ENCODE peak calls at places on chromosomes 3 and 15, in nine cellular contexts. Q, Z, B, M, R, F, O, T and G are unnamed samples.

GRCh38 chr15:96264801-96265515 is 65.5 kb upstream of the NR2F2 start:
- DNase-seq in Q (no peak), Z (no peak), B (peak), M (no peak), R (peak), F (no peak), O (no peak), T (peak), G (no peak)

GRCh38 chr3:58009749-58010535 is 1.7 kb downstream of the FLNB start:
- DNase-seq in Q (peak), Z (no peak), B (no peak), M (no peak), R (no peak), F (peak), O (no peak), T (no peak), G (no peak)

GRCh38 chr3:9590282-9590791 is 36.7 kb upstream of the LHFPL4 start:
- DNase-seq in Q (no peak), Z (no peak), B (no peak), M (no peak), R (no peak), F (no peak), O (no peak), T (no peak), G (no peak)

GRCh38 chr3:170953736-170954135 is 45.3 kb upstream of the EIF5A2 start:
- DNase-seq in Q (no peak), Z (no peak), B (no peak), M (no peak), R (no peak), F (no peak), O (peak), T (no peak), G (no peak)

GRCh38 chr3:107662109-107662477 is 139.3 kb downstream of the BBX start:
- DNase-seq in Q (no peak), Z (no peak), B (peak), M (no peak), R (peak), F (no peak), O (no peak), T (peak), G (peak)

GRCh38 chr3:5095879-5096278 is 26.2 kb upstream of the ARL8B start:
- DNase-seq in Q (peak), Z (no peak), B (peak), M (no peak), R (no peak), F (peak), O (peak), T (peak), G (peak)

GRCh38 chr15:99486371-99487336 is 79.1 kb upstream of the MEF2A start:
- DNase-seq in Q (peak), Z (no peak), B (peak), M (peak), R (peak), F (peak), O (peak), T (peak), G (no peak)

GRCh38 chr15:68447209-68447608 is 15.2 kb upstream of the ITGA11 start:
- DNase-seq in Q (no peak), Z (no peak), B (no peak), M (no peak), R (no peak), F (no peak), O (no peak), T (no peak), G (no peak)

GRCh38 chr15:100781961-100782525 is 97.6 kb upstream of the ALDH1A3 start:
- DNase-seq in Q (no peak), Z (no peak), B (no peak), M (no peak), R (no peak), F (peak), O (no peak), T (no peak), G (no peak)

DNA sequence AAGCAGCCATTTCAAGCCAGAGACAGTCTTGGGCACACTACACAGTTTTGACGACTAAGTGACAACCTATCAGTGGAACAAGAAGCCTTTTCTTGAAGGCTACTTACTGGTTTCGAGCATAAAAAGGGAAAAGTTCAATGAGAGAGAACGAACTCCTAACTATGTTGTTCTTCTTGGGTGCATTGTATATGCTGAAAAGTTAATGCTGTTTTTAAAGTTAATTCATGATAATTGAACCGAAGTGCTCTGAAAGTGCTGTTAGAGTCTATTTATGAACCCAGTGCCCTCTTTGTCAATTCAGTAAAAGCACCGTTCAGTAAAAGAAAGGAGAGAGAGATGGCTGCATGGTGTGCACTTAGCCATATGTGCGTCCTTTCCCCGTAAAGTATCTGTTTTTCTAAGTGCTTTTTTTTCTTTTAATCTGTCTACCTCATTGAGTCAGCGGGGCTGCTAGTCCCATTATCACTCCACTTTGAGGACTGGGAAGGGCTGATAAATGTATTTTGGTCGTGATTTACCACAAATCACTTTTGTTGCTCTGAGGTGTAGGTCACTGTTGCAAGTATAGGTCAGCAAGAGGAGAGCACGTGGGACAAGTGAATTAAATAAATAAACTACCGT is 380.7 kb upstream of the GOLIM4 start:
- DNase-seq in Q (no peak), Z (no peak), B (no peak), M (no peak), R (no peak), F (no peak), O (no peak), T (no peak), G (no peak)
- H3K4me3 ChIP-seq in Q (no peak), Z (no peak), B (no peak), M (no peak), R (no peak), F (no peak), O (no peak), T (no peak), G (no peak)

DNA sequence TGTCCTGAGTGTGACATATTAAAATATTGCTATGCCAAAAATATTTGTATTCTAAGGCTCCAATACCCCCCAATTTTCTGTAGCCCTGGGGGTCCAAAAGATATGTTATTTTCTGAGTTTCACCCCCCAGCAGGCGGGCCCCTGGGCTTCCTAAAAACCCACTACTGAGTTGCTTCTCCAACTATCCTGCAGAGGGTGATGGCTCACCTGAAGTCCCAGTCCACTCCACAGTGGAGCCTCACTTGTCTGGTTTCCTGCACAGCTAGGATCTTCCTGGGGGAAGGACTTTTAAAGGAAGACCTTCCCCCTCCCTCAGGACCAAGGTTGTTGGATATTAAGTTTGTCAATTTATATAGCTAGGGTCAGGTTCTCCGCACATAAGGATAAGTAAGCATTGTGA is 1181.4 kb downstream of the ROBO2 start:
- DNase-seq in Q (no peak), Z (no peak), B (no peak), M (no peak), R (no peak), F (peak), O (no peak), T (no peak), G (no peak)
- TF ChIP-seq CTCF in Q (no peak), Z (no peak), B (no peak), M (peak), R (no peak), F (peak), O (peak), T (no peak), G (no peak)

GRCh38 chr3:195195321-195196209 is 75.4 kb downstream of the XXYLT1 start:
- DNase-seq in Q (no peak), Z (no peak), B (no peak), M (no peak), R (no peak), F (peak), O (peak), T (no peak), G (no peak)

GRCh38 chr3:195197764-195198423 is 73.1 kb downstream of the XXYLT1 start:
- DNase-seq in Q (no peak), Z (no peak), B (peak), M (peak), R (peak), F (peak), O (no peak), T (peak), G (no peak)

GRCh38 chr3:195191580-195191979 is 79.4 kb downstream of the XXYLT1 start:
- DNase-seq in Q (no peak), Z (no peak), B (no peak), M (no peak), R (no peak), F (no peak), O (no peak), T (no peak), G (no peak)

GRCh38 chr3:195196266-195196665 is 74.7 kb downstream of the XXYLT1 start:
- DNase-seq in Q (no peak), Z (no peak), B (peak), M (no peak), R (peak), F (peak), O (no peak), T (peak), G (no peak)

DNA sequence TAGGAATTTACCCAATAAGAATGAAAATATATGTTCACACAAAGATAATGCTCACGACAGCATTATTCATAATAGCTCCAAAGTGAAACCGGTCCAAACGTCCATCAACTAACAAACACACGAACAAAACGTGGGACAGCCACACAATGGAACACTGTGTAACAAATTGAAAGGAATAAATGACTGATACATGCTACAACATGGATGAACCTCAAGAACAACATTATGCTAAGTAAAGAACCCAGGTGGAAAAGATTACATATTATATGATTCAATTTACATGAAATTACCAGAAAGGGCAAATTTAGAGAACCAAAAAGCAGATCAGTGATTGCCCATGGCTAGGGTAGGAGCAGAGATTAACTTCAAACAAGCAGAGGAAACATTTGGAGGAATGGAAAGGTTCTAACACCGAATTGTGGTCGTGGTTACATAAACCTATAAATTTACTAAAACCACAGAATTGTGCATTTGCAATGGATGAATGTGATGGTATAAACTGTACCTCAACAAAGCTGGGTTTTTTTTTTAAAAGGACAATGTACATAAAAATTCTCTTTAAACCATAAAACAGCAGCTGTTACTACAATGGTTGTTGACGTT is 76.3 kb downstream of the XXYLT1 start:
- DNase-seq in Q (no peak), Z (no peak), B (no peak), M (no peak), R (no peak), F (peak), O (no peak), T (no peak), G (no peak)
- H3K4me3 ChIP-seq in Q (no peak), Z (no peak), B (no peak), M (no peak), R (no peak), F (no peak), O (no peak), T (no peak), G (no peak)

DNA sequence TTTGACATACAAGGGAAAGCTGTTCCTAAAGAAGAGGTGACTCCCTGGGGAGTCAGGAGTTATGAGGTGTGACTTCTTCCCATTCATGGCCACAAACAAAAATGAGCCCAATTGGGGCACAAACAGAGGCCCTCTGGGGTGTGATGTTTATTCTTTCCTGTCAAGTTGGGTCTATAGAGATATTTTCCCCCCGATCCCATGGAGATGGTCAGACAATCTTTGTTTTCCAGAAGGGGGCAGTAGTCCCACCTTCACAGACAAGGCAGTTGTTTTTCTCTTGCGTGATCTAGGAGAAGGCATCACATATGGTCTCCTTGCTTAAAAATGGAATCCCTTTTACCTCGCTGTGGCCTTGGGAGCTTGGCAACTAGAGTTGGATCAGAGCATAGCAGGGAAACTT is 110.3 kb downstream of the MFSD1 start:
- DNase-seq in Q (no peak), Z (no peak), B (no peak), M (no peak), R (no peak), F (peak), O (no peak), T (no peak), G (no peak)
- TF ChIP-seq CTCF in Q (no peak), Z (no peak), B (no peak), M (no peak), R (no peak), F (peak), O (peak), T (no peak), G (no peak)

DNA sequence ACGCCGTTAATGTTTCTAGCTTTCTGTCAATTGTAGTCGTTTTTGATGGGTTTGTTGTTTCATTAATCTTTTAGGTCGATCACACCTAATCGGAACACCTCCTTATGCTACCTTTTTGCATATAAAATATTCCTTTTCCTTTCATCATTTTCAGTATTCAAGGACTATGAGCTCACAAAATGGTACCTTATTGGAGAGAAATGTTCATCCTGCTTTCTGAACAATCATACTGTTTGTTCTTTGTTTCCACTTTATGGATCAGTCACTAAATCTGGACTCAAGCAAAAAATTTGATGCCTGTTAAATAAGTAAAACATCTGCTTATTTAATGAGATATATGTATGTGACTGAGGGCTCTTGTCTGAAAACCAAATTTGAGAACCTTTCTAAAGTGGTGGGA is 1.1 kb downstream of the KIF15 start:
- DNase-seq in Q (no peak), Z (no peak), B (no peak), M (no peak), R (no peak), F (no peak), O (no peak), T (no peak), G (no peak)
- H3K4me3 ChIP-seq in Q (peak), Z (peak), B (peak), M (peak), R (peak), F (peak), O (peak), T (peak), G (peak)

DNA sequence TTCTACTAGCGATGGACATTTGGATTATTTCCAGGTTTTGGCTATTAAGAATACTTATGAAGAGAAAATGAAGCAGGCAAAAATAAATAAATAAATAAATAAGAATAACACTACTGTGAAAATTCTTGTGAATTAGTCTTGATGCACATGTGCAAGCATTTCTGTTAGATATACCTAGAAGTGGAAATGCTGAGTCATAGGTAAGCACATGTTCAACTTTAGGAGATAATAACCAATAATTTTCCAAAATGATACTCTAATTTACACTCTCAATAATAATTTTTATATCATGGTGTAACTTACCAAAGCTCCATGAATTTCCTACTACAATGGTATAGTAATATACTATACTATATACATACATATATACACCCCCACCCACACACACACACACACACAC is 23.4 kb downstream of the EMC4 start:
- DNase-seq in Q (no peak), Z (no peak), B (no peak), M (no peak), R (no peak), F (no peak), O (no peak), T (no peak), G (no peak)
- TF ChIP-seq CTCF in Q (no peak), Z (no peak), B (no peak), M (no peak), R (no peak), F (no peak), O (no peak), T (no peak), G (no peak)

DNA sequence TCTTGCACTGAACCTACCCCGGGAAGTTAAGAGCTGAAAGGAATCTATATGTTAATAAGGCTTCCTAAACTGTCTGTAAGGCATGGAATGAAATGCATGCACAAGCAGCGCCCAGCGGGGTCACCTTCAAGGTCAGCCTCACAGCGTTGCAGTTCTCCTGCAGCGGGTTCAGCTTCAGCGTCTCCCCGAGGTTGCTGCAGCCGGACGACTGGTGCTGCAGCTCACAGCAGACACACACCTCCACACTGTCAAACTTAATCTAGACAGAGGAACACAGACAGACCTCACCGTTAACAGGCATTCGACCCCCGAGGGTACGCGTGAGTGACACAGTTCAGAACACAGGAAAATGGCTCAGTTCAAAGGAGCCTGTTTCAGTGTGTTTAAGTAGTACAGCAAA is 73.3 kb downstream of the NSMCE3 start:
- DNase-seq in Q (no peak), Z (no peak), B (no peak), M (no peak), R (no peak), F (peak), O (no peak), T (no peak), G (no peak)
- H3K4me3 ChIP-seq in Q (no peak), Z (no peak), B (no peak), M (no peak), R (no peak), F (no peak), O (no peak), T (no peak), G (no peak)